ENCODE peak calls at places on chromosome 12, in ten cellular contexts. One of them, this sample, is unnamed.

GRCh38 chr12:52171950-52172512 is 19.8 kb downstream of the KRT80 start:
- DNase-seq in body of pancreas: peak; percentile 68
- DNase-seq in endothelial cell of umbilical vein: no peak
- DNase-seq in sigmoid colon: no peak
- DNase-seq in ovary: no peak
- DNase-seq in IMR-90: peak; percentile 68
- DNase-seq in GM12878: no peak
- DNase-seq in heart left ventricle: no peak
- DNase-seq in HCT116: no peak
- DNase-seq in tibial nerve: no peak
- DNase-seq in this sample: peak; percentile 81

GRCh38 chr12:17030338-17030737 is 424.4 kb upstream of the LMO3 start:
- DNase-seq in HCT116: no peak
- DNase-seq in sigmoid colon: no peak
- DNase-seq in body of pancreas: no peak
- DNase-seq in GM12878: no peak
- DNase-seq in endothelial cell of umbilical vein: no peak
- DNase-seq in IMR-90: no peak
- DNase-seq in ovary: no peak
- DNase-seq in tibial nerve: no peak
- DNase-seq in heart left ventricle: no peak
- DNase-seq in this sample: no peak

GRCh38 chr12:96487634-96488033 is 1.7 kb upstream of the CFAP54 start:
- DNase-seq in tibial nerve: no peak
- DNase-seq in GM12878: no peak
- DNase-seq in body of pancreas: no peak
- DNase-seq in IMR-90: no peak
- DNase-seq in heart left ventricle: no peak
- DNase-seq in endothelial cell of umbilical vein: no peak
- DNase-seq in ovary: no peak
- DNase-seq in sigmoid colon: no peak
- DNase-seq in HCT116: no peak
- DNase-seq in this sample: no peak

GRCh38 chr12:111642681-111643427 is 42.9 kb downstream of the BRAP start:
- DNase-seq in GM12878: no peak
- DNase-seq in HCT116: no peak
- DNase-seq in body of pancreas: no peak
- DNase-seq in IMR-90: no peak
- DNase-seq in ovary: no peak
- DNase-seq in sigmoid colon: no peak
- DNase-seq in tibial nerve: no peak
- DNase-seq in heart left ventricle: no peak
- DNase-seq in endothelial cell of umbilical vein: no peak
- DNase-seq in this sample: no peak

GRCh38 chr12:1173806-1174617 is 183.0 kb downstream of the ERC1 start:
- DNase-seq in tibial nerve: no peak
- DNase-seq in ovary: no peak
- DNase-seq in GM12878: no peak
- DNase-seq in IMR-90: no peak
- DNase-seq in sigmoid colon: no peak
- DNase-seq in body of pancreas: no peak
- DNase-seq in heart left ventricle: no peak
- DNase-seq in endothelial cell of umbilical vein: no peak
- DNase-seq in HCT116: no peak
- DNase-seq in this sample: no peak

GRCh38 chr12:11486623-11487444 is 91.5 kb upstream of the PRB2 start:
- DNase-seq in sigmoid colon: peak; percentile 83
- DNase-seq in tibial nerve: peak; percentile 66
- DNase-seq in body of pancreas: peak; percentile 82
- DNase-seq in endothelial cell of umbilical vein: peak; percentile 83
- DNase-seq in IMR-90: peak; percentile 88
- DNase-seq in HCT116: peak; percentile 83
- DNase-seq in GM12878: peak; percentile 43
- DNase-seq in heart left ventricle: peak; percentile 74
- DNase-seq in ovary: peak; percentile 47
- DNase-seq in this sample: peak; percentile 33

GRCh38 chr12:8037947-8038346 is 5.4 kb downstream of the FOXJ2 start:
- DNase-seq in tibial nerve: no peak
- DNase-seq in heart left ventricle: no peak
- DNase-seq in body of pancreas: no peak
- DNase-seq in HCT116: no peak
- DNase-seq in IMR-90: no peak
- DNase-seq in endothelial cell of umbilical vein: no peak
- DNase-seq in sigmoid colon: no peak
- DNase-seq in ovary: no peak
- DNase-seq in GM12878: no peak
- DNase-seq in this sample: no peak

GRCh38 chr12:26153421-26154154 is 28.8 kb upstream of the BHLHE41 start:
- DNase-seq in endothelial cell of umbilical vein: peak; percentile 88
- DNase-seq in IMR-90: peak; percentile 97
- DNase-seq in heart left ventricle: peak; percentile 30
- DNase-seq in body of pancreas: peak; percentile 43
- DNase-seq in ovary: peak; percentile 54
- DNase-seq in GM12878: no peak
- DNase-seq in HCT116: peak; percentile 83
- DNase-seq in tibial nerve: no peak
- DNase-seq in sigmoid colon: no peak
- DNase-seq in this sample: peak; percentile 24

GRCh38 chr12:95003921-95004272 is 400 bp upstream of the NDUFA12 start:
- DNase-seq in endothelial cell of umbilical vein: no peak
- DNase-seq in sigmoid colon: no peak
- DNase-seq in GM12878: no peak
- DNase-seq in IMR-90: no peak
- DNase-seq in ovary: no peak
- DNase-seq in HCT116: no peak
- DNase-seq in heart left ventricle: peak; percentile 28
- DNase-seq in body of pancreas: no peak
- DNase-seq in tibial nerve: no peak
- DNase-seq in this sample: no peak

GRCh38 chr12:95004610-95005009 is 1.1 kb upstream of the NDUFA12 start:
- DNase-seq in IMR-90: peak; percentile 24
- DNase-seq in ovary: no peak
- DNase-seq in sigmoid colon: no peak
- DNase-seq in body of pancreas: no peak
- DNase-seq in HCT116: no peak
- DNase-seq in tibial nerve: peak; percentile 38
- DNase-seq in GM12878: no peak
- DNase-seq in heart left ventricle: no peak
- DNase-seq in endothelial cell of umbilical vein: no peak
- DNase-seq in this sample: no peak

GRCh38 chr12:95002754-95003153 is 743 bp downstream of the NDUFA12 start:
- DNase-seq in heart left ventricle: no peak
- DNase-seq in sigmoid colon: no peak
- DNase-seq in HCT116: no peak
- DNase-seq in endothelial cell of umbilical vein: no peak
- DNase-seq in body of pancreas: no peak
- DNase-seq in ovary: no peak
- DNase-seq in IMR-90: no peak
- DNase-seq in tibial nerve: no peak
- DNase-seq in GM12878: no peak
- DNase-seq in this sample: no peak

GRCh38 chr12:95006206-95006605 is 2.7 kb upstream of the NDUFA12 start:
- DNase-seq in HCT116: no peak
- DNase-seq in IMR-90: no peak
- DNase-seq in body of pancreas: no peak
- DNase-seq in endothelial cell of umbilical vein: no peak
- DNase-seq in tibial nerve: no peak
- DNase-seq in GM12878: no peak
- DNase-seq in heart left ventricle: no peak
- DNase-seq in sigmoid colon: no peak
- DNase-seq in ovary: no peak
- DNase-seq in this sample: no peak

DNA sequence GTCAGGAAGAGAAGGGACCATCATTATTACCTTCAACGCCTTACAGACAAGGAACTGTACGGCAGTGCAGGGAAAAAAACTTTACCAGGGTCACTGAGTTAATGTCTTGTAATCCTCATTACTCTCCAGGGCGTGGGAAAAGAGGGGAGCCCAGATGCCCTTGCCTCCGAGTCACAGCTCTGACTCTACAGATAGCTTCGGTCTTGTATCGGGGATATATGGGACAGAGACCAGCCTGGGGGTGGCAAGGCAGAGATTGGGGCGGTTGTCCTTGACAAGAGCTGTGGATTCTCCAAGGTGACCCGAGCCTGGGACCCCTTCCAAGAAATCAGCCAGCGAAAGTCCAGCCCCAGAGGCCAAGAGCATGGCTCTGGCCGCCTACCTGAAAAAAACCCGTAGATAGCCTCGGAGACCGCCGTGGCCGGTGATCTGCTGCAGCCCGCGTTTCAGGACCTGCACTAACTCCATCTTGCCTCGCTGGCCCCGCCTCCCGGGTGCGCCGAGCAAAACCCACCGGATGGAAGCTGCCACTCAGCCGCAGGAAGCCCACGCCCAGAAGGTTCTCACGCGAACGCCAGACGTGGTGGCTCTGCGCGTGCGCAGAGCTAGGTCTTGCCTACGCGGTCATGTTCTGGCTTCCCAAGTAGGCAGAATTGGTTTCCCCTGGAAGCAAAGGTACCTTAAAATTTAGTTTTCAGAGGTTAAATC is at the start of gene NDUFA12:
- DNase-seq in heart left ventricle: peak; percentile 98
- DNase-seq in IMR-90: peak; percentile 96
- DNase-seq in ovary: peak; percentile 93
- DNase-seq in body of pancreas: peak; percentile 95
- DNase-seq in tibial nerve: peak; percentile 89
- DNase-seq in HCT116: peak; percentile 94
- DNase-seq in endothelial cell of umbilical vein: peak; percentile 97
- DNase-seq in sigmoid colon: peak; percentile 97
- DNase-seq in GM12878: peak; percentile 91
- DNase-seq in this sample: peak; percentile 93
- TF ChIP-seq POLR2A in heart left ventricle: peak; percentile 50
- TF ChIP-seq POLR2A in IMR-90: peak; percentile 81
- TF ChIP-seq POLR2A in ovary: peak; percentile 52
- TF ChIP-seq POLR2A in body of pancreas: peak; percentile 13
- TF ChIP-seq POLR2A in tibial nerve: peak; percentile 70
- TF ChIP-seq POLR2A in HCT116: peak; percentile 91
- TF ChIP-seq POLR2A in endothelial cell of umbilical vein: peak; percentile 90
- TF ChIP-seq POLR2A in sigmoid colon: peak; percentile 67
- TF ChIP-seq POLR2A in GM12878: peak; percentile 95
- TF ChIP-seq POLR2A in this sample: peak; percentile 81

GRCh38 chr12:6046511-6047180 is 77.8 kb downstream of the VWF start:
- DNase-seq in HCT116: no peak
- DNase-seq in endothelial cell of umbilical vein: no peak
- DNase-seq in IMR-90: no peak
- DNase-seq in GM12878: no peak
- DNase-seq in tibial nerve: no peak
- DNase-seq in ovary: no peak
- DNase-seq in heart left ventricle: no peak
- DNase-seq in sigmoid colon: no peak
- DNase-seq in body of pancreas: no peak
- DNase-seq in this sample: no peak

GRCh38 chr12:6049992-6050391 is 74.5 kb downstream of the VWF start:
- DNase-seq in GM12878: no peak
- DNase-seq in HCT116: no peak
- DNase-seq in IMR-90: no peak
- DNase-seq in heart left ventricle: peak; percentile 4
- DNase-seq in sigmoid colon: no peak
- DNase-seq in endothelial cell of umbilical vein: no peak
- DNase-seq in ovary: no peak
- DNase-seq in body of pancreas: no peak
- DNase-seq in tibial nerve: no peak
- DNase-seq in this sample: no peak

GRCh38 chr12:6049587-6049986 is 74.9 kb downstream of the VWF start:
- DNase-seq in body of pancreas: no peak
- DNase-seq in IMR-90: peak; percentile 22
- DNase-seq in GM12878: no peak
- DNase-seq in sigmoid colon: no peak
- DNase-seq in endothelial cell of umbilical vein: no peak
- DNase-seq in tibial nerve: no peak
- DNase-seq in HCT116: no peak
- DNase-seq in heart left ventricle: peak; percentile 6
- DNase-seq in ovary: no peak
- DNase-seq in this sample: no peak

GRCh38 chr12:6045438-6045837 is 79.0 kb downstream of the VWF start:
- DNase-seq in heart left ventricle: no peak
- DNase-seq in ovary: no peak
- DNase-seq in IMR-90: no peak
- DNase-seq in GM12878: no peak
- DNase-seq in HCT116: no peak
- DNase-seq in endothelial cell of umbilical vein: no peak
- DNase-seq in body of pancreas: no peak
- DNase-seq in sigmoid colon: no peak
- DNase-seq in tibial nerve: no peak
- DNase-seq in this sample: no peak

DNA sequence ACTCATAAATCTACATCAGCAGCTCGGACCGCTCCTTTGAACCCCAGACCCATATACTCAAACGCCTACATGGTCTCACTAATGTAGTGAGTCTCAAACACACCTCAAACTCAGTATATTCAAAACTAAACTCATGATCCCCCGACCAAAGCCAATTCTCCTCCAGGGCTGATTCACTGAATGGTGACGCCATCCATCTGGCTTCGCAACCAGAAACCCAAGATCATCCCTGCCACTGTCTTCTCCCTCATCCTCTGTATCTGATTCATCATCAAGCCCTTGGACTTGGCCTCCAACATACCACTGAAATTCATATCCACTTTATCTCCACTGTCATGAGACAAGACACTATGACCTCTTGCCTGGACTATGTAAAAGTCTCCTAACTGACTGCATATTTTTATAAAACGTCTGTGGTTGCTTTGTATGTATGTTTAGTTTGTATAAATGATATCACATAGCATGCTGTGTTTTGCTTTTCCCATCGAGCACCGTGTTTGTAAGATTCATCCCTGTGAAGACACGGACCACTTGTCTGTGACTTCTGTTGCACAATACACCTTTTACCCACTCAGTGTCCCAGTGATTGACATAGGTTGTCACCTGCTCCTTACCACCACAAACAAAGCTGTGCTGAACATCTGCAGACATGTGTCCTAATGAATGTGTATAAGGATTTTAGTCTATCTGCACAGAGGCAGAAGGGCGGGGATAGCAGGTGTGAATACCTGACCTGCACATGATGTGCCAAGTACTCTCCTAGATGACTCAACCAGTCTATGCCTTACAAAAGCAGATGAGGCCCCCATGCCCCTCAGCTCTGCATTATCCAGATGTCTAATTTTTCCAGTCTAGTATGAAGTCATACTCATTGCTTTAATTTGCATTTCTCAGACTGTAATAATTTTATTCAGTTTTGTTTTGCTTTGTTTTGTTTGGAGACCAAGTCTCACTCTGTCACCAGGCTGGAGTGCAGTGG is 76.9 kb downstream of the VWF start:
- DNase-seq in ovary: no peak
- DNase-seq in HCT116: no peak
- DNase-seq in endothelial cell of umbilical vein: no peak
- DNase-seq in IMR-90: peak; percentile 99
- DNase-seq in sigmoid colon: no peak
- DNase-seq in tibial nerve: no peak
- DNase-seq in body of pancreas: no peak
- DNase-seq in heart left ventricle: no peak
- DNase-seq in GM12878: no peak
- DNase-seq in this sample: no peak
- H3K4me3 ChIP-seq in ovary: no peak overlapping the region
- H3K4me3 ChIP-seq in HCT116: no peak overlapping the region
- H3K4me3 ChIP-seq in endothelial cell of umbilical vein: no peak overlapping the region
- H3K4me3 ChIP-seq in IMR-90: no peak overlapping the region
- H3K4me3 ChIP-seq in sigmoid colon: no peak overlapping the region
- H3K4me3 ChIP-seq in tibial nerve: no peak overlapping the region
- H3K4me3 ChIP-seq in body of pancreas: no peak overlapping the region
- H3K4me3 ChIP-seq in heart left ventricle: no peak overlapping the region
- H3K4me3 ChIP-seq in GM12878: no peak overlapping the region
- H3K4me3 ChIP-seq in this sample: no peak overlapping the region

GRCh38 chr12:122243965-122244364 is 18.1 kb upstream of the DIABLO start:
- DNase-seq in HCT116: no peak
- DNase-seq in IMR-90: no peak
- DNase-seq in endothelial cell of umbilical vein: no peak
- DNase-seq in body of pancreas: no peak
- DNase-seq in heart left ventricle: no peak
- DNase-seq in GM12878: no peak
- DNase-seq in ovary: no peak
- DNase-seq in tibial nerve: no peak
- DNase-seq in sigmoid colon: no peak
- DNase-seq in this sample: no peak
- H3K27ac ChIP-seq in HCT116: no peak overlapping the region
- H3K27ac ChIP-seq in IMR-90: no peak overlapping the region
- H3K27ac ChIP-seq in endothelial cell of umbilical vein: no peak overlapping the region
- H3K27ac ChIP-seq in body of pancreas: no peak overlapping the region
- H3K27ac ChIP-seq in heart left ventricle: no peak overlapping the region
- H3K27ac ChIP-seq in GM12878: no peak overlapping the region
- H3K27ac ChIP-seq in ovary: no peak overlapping the region
- H3K27ac ChIP-seq in tibial nerve: no peak overlapping the region
- H3K27ac ChIP-seq in sigmoid colon: no peak overlapping the region
- H3K27ac ChIP-seq in this sample: no peak overlapping the region

GRCh38 chr12:100473716-100474150 is at the start of gene NR1H4:
- DNase-seq in tibial nerve: no peak
- DNase-seq in endothelial cell of umbilical vein: no peak
- DNase-seq in GM12878: no peak
- DNase-seq in IMR-90: peak; percentile 73
- DNase-seq in HCT116: no peak
- DNase-seq in ovary: peak; percentile 76
- DNase-seq in heart left ventricle: no peak
- DNase-seq in sigmoid colon: peak; percentile 68
- DNase-seq in body of pancreas: no peak
- DNase-seq in this sample: no peak
- TF ChIP-seq POLR2A in tibial nerve: no peak
- TF ChIP-seq POLR2A in endothelial cell of umbilical vein: no peak
- TF ChIP-seq POLR2A in GM12878: no peak
- TF ChIP-seq POLR2A in IMR-90: no peak
- TF ChIP-seq POLR2A in HCT116: no peak
- TF ChIP-seq POLR2A in ovary: peak; percentile 20
- TF ChIP-seq POLR2A in heart left ventricle: no peak
- TF ChIP-seq POLR2A in sigmoid colon: no peak
- TF ChIP-seq POLR2A in body of pancreas: no peak
- TF ChIP-seq POLR2A in this sample: no peak